ENCODE peak calls at places on chromosome 2, in five cellular contexts. R, X, Y, P and A are unnamed samples.
A peak's percentile ranks its signal among the peaks of the same experiment; 100 is the strongest.

GRCh38 chr2:191946471-191947182 is 99.7 kb upstream of the CAVIN2 start:
- ATAC-seq in R (peak; percentile 93), X (no peak), Y (no peak), P (no peak), A (no peak)

GRCh38 chr2:238313991-238314350 is 6.3 kb upstream of the TRAF3IP1 start:
- ATAC-seq in R (no peak), X (no peak), Y (no peak), P (no peak), A (no peak)

GRCh38 chr2:205780645-205781044 is 98.3 kb downstream of the NRP2 start:
- ATAC-seq in R (no peak), X (no peak), Y (no peak), P (no peak), A (no peak)

GRCh38 chr2:46239847-46240181 is 57.4 kb upstream of the EPAS1 start:
- ATAC-seq in R (peak; percentile 90), X (no peak), Y (no peak), P (no peak), A (no peak)

GRCh38 chr2:130760754-130761751 is 5.7 kb downstream of the AMER3 start:
- ATAC-seq in R (no peak), X (no peak), Y (no peak), P (no peak), A (no peak)

GRCh38 chr2:161243873-161244272 is 64.4 kb upstream of the PSMD14 start:
- ATAC-seq in R (peak; percentile 33), X (peak; percentile 40), Y (no peak), P (peak; percentile 42), A (no peak)

GRCh38 chr2:46574457-46575354 is 95.3 kb downstream of the TMEM247 start:
- ATAC-seq in R (peak; percentile 70), X (no peak), Y (no peak), P (no peak), A (no peak)

GRCh38 chr2:233217892-233218377 is 33.5 kb upstream of the ATG16L1 start:
- ATAC-seq in R (no peak), X (peak; percentile 62), Y (no peak), P (no peak), A (no peak)

GRCh38 chr2:148244593-148245292 is 223.9 kb downstream of the MBD5 start:
- ATAC-seq in R (no peak), X (no peak), Y (peak; percentile 34), P (peak; percentile 77), A (no peak)

GRCh38 chr2:84958135-84959044 is 12.6 kb upstream of the KCMF1 start:
- ATAC-seq in R (peak; percentile 77), X (no peak), Y (peak; percentile 62), P (peak; percentile 60), A (peak; percentile 76)

GRCh38 chr2:133109772-133110171 is 439.8 kb upstream of the LYPD1 start:
- ATAC-seq in R (no peak), X (no peak), Y (no peak), P (no peak), A (no peak)

GRCh38 chr2:223674998-223675609 is 72.9 kb upstream of the SCG2 start:
- ATAC-seq in R (peak; percentile 42), X (peak; percentile 86), Y (peak; percentile 62), P (peak; percentile 96), A (no peak)

GRCh38 chr2:211367711-211368110 is 811.3 kb downstream of the CPS1 start:
- ATAC-seq in R (peak; percentile 95), X (no peak), Y (no peak), P (no peak), A (no peak)

GRCh38 chr2:127118038-127118437 is 11.1 kb upstream of the BIN1 start:
- ATAC-seq in R (no peak), X (no peak), Y (no peak), P (no peak), A (no peak)

GRCh38 chr2:63818276-63818675 is 23.4 kb upstream of the UGP2 start:
- ATAC-seq in R (no peak), X (no peak), Y (no peak), P (no peak), A (no peak)

GRCh38 chr2:136448986-136449780 is 316.2 kb upstream of the THSD7B start:
- ATAC-seq in R (no peak), X (no peak), Y (no peak), P (no peak), A (no peak)

GRCh38 chr2:168480356-168480755 is 24.3 kb downstream of the CERS6 start:
- ATAC-seq in R (no peak), X (no peak), Y (no peak), P (no peak), A (no peak)

GRCh38 chr2:23268467-23269263 is 116.3 kb upstream of the KLHL29 start:
- ATAC-seq in R (no peak), X (no peak), Y (no peak), P (no peak), A (no peak)

GRCh38 chr2:42809876-42810125 is 17.4 kb upstream of the HAAO start:
- ATAC-seq in R (no peak), X (peak; percentile 86), Y (peak; percentile 83), P (no peak), A (peak; percentile 80)

GRCh38 chr2:42812899-42813479 is 20.6 kb upstream of the HAAO start:
- ATAC-seq in R (no peak), X (no peak), Y (no peak), P (no peak), A (no peak)

GRCh38 chr2:42809131-42809875 is 16.9 kb upstream of the HAAO start:
- ATAC-seq in R (no peak), X (no peak), Y (no peak), P (no peak), A (no peak)

GRCh38 chr2:42810126-42810970 is 18.0 kb upstream of the HAAO start:
- ATAC-seq in R (peak; percentile 84), X (peak; percentile 92), Y (peak; percentile 95), P (peak; percentile 84), A (peak; percentile 94)

DNA sequence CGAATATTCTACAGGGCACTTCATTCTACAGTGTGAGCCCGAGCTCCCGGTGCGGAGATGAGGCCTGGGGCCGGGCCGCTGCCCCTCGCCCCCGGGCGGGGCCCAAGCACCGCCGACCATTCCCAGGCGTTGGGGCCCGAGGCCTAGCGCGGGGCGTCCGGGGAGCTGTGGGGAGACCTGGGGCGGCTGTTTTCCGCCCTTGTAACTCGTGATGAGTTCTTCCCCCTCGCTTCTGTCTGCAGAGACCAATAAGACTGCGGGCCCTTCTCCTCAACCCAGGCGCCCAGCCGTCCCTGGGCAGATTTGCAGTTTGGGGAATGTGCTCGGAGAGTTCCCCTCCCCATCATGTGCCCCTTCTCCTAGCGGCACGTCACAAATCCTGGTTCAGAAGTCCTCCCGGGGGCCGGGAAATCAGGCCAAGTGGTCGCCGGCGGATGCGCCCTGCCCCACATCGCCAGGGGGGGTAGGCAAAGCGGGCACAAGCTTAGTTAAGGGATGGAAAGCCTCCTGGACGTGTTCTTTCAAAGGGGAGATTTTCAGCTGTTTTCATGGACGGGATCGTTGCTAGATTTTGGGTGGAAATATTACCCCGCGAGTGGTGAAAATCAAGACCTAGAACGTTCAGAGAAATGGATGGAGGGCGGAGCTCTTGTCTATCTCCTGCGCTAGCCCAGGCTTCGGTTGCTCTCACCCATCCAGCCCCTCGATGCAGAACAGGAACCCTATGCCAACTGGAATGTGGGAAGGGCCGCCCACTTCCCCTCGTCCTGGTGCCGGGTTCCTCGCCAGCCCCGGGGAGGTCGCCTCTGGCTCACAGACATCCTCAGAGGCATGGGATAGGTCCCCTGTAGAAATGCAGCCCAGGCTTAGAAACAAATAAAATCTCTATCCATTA is 18.8 kb upstream of the HAAO start:
- ATAC-seq in R (peak; percentile 43), X (no peak), Y (peak; percentile 27), P (peak; percentile 5), A (peak; percentile 7)
- TF ChIP-seq POLR2AphosphoS5 in R (no peak), X (no peak), Y (peak; percentile 63), P (peak; percentile 10), A (peak; percentile 51)

GRCh38 chr2:207258191-207258991 is 92.6 kb upstream of the KLF7 start:
- ATAC-seq in R (no peak), X (no peak), Y (peak; percentile 85), P (no peak), A (peak; percentile 94)
- TF ChIP-seq EP300 in R (no peak), X (no peak), Y (no peak), P (no peak), A (peak; percentile 39)

GRCh38 chr2:97931118-97931850 is 64.5 kb downstream of the TMEM131 start:
- ATAC-seq in R (peak; percentile 71), X (no peak), Y (no peak), P (no peak), A (no peak)
- TF ChIP-seq POLR2AphosphoS5 in R (no peak), X (no peak), Y (no peak), P (no peak), A (no peak)

GRCh38 chr2:70412294-70413075 is 110.6 kb upstream of the FAM136A start:
- ATAC-seq in R (no peak), X (no peak), Y (no peak), P (peak; percentile 67), A (no peak)
- TF ChIP-seq EP300 in R (no peak), X (no peak), Y (no peak), P (no peak), A (no peak)

GRCh38 chr2:847669-848068 is 103.0 kb upstream of the SNTG2 start:
- ATAC-seq in R (no peak), X (no peak), Y (no peak), P (peak; percentile 52), A (no peak)
- TF ChIP-seq POLR2AphosphoS5 in R (no peak), X (no peak), Y (no peak), P (no peak), A (no peak)

DNA sequence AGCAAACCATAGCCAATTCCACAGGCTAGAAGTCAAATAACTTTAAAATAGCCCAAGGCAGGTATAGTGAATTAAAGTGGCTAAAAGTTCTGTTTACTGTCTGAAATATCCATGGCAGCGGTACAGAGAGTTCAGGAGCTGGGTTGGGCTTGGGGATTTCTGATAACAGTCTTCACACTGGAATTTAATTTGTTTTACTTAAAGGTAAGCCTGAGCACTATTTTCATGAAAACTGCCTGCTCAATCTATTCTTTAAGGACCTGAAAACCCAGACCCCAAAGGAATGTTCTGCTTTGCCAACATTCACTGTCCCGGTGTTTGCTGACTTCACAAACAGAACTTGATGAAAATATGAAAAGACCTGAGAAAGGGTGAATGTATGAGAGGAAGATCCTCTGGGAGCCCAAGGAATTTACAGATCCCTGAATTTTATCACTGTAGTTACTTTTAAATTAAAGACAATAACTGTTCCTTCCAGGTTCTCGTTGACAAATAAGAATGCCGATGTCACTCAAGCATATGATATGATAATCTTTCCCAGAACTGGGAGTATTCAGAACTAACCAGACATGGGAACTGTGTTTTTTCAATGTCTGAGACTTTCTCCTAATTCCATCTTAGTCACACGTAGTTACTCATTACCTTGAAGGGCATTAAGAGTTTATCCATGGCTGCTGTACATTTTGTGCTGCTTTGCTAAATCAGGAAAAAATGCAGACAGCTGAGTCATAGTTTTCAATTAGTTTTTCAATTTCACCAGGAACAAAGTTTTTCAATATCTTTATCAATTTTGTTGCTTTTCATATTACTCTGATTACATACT is 28.3 kb upstream of the ITGB6 start:
- ATAC-seq in R (no peak), X (no peak), Y (peak; percentile 60), P (no peak), A (no peak)
- TF ChIP-seq EP300 in R (no peak), X (no peak), Y (no peak), P (no peak), A (no peak)

GRCh38 chr2:20425371-20425881 is 21.4 kb upstream of the RHOB start:
- ATAC-seq in R (peak; percentile 59), X (no peak), Y (no peak), P (no peak), A (no peak)

GRCh38 chr2:20425884-20426283 is 21.0 kb upstream of the RHOB start:
- ATAC-seq in R (no peak), X (no peak), Y (no peak), P (no peak), A (no peak)

GRCh38 chr2:20423376-20423775 is 23.5 kb upstream of the RHOB start:
- ATAC-seq in R (no peak), X (no peak), Y (no peak), P (no peak), A (no peak)

GRCh38 chr2:20423847-20424246 is 23.0 kb upstream of the RHOB start:
- ATAC-seq in R (no peak), X (no peak), Y (no peak), P (no peak), A (no peak)

GRCh38 chr2:20424300-20425290 is 22.3 kb upstream of the RHOB start:
- ATAC-seq in R (peak; percentile 76), X (peak; percentile 76), Y (peak; percentile 74), P (no peak), A (peak; percentile 10)
- TF ChIP-seq POLR2AphosphoS5 in R (no peak), X (no peak), Y (peak; percentile 83), P (no peak), A (no peak)